ENCODE peak calls at places on chromosome 15, in six cellular contexts. One of them, this sample, is unnamed.

GRCh38 chr15:49844390-49844789 is 223.5 kb downstream of the DTWD1 start:
- DNase-seq in HCT116: no peak
- DNase-seq in ascending aorta: no peak
- DNase-seq in heart right ventricle: no peak
- DNase-seq in upper lobe of right lung: no peak
- DNase-seq in Peyer's patch: peak
- DNase-seq in this sample: no peak

GRCh38 chr15:27768731-27769510 is 330.2 kb downstream of the OCA2 start:
- DNase-seq in HCT116: no peak
- DNase-seq in ascending aorta: no peak
- DNase-seq in heart right ventricle: no peak
- DNase-seq in upper lobe of right lung: no peak
- DNase-seq in Peyer's patch: no peak
- DNase-seq in this sample: no peak

GRCh38 chr15:29924750-29925149 is 102.5 kb upstream of the TJP1 start:
- DNase-seq in HCT116: no peak
- DNase-seq in ascending aorta: peak
- DNase-seq in heart right ventricle: peak
- DNase-seq in upper lobe of right lung: no peak
- DNase-seq in Peyer's patch: peak
- DNase-seq in this sample: peak

GRCh38 chr15:75620776-75621536 is 4.6 kb downstream of the SNUPN start:
- DNase-seq in HCT116: no peak
- DNase-seq in ascending aorta: peak
- DNase-seq in heart right ventricle: peak
- DNase-seq in upper lobe of right lung: peak
- DNase-seq in Peyer's patch: peak
- DNase-seq in this sample: peak

GRCh38 chr15:69200773-69201745 is 40.6 kb downstream of the GLCE start:
- DNase-seq in HCT116: peak
- DNase-seq in ascending aorta: no peak
- DNase-seq in heart right ventricle: no peak
- DNase-seq in upper lobe of right lung: no peak
- DNase-seq in Peyer's patch: peak
- DNase-seq in this sample: no peak

GRCh38 chr15:62624541-62625399 is 417.8 kb upstream of the TPM1 start:
- DNase-seq in HCT116: no peak
- DNase-seq in ascending aorta: no peak
- DNase-seq in heart right ventricle: peak
- DNase-seq in upper lobe of right lung: no peak
- DNase-seq in Peyer's patch: no peak
- DNase-seq in this sample: no peak

GRCh38 chr15:57911247-57911646 is 154.3 kb downstream of the ALDH1A2 start:
- DNase-seq in HCT116: no peak
- DNase-seq in ascending aorta: no peak
- DNase-seq in heart right ventricle: peak
- DNase-seq in upper lobe of right lung: no peak
- DNase-seq in Peyer's patch: no peak
- DNase-seq in this sample: no peak

GRCh38 chr15:36392666-36393266 is 186.7 kb upstream of the CDIN1 start:
- DNase-seq in HCT116: no peak
- DNase-seq in ascending aorta: no peak
- DNase-seq in heart right ventricle: no peak
- DNase-seq in upper lobe of right lung: no peak
- DNase-seq in Peyer's patch: no peak
- DNase-seq in this sample: peak

GRCh38 chr15:87877114-87877810 is 379.3 kb downstream of the NTRK3 start:
- DNase-seq in HCT116: no peak
- DNase-seq in ascending aorta: no peak
- DNase-seq in heart right ventricle: peak
- DNase-seq in upper lobe of right lung: no peak
- DNase-seq in Peyer's patch: no peak
- DNase-seq in this sample: no peak

GRCh38 chr15:87672309-87672897 is 584.1 kb downstream of the NTRK3 start:
- DNase-seq in HCT116: no peak
- DNase-seq in ascending aorta: no peak
- DNase-seq in heart right ventricle: peak
- DNase-seq in upper lobe of right lung: no peak
- DNase-seq in Peyer's patch: peak
- DNase-seq in this sample: peak

GRCh38 chr15:84588053-84588874 is 12.5 kb upstream of the ZSCAN2 start:
- DNase-seq in HCT116: peak
- DNase-seq in ascending aorta: peak
- DNase-seq in heart right ventricle: peak
- DNase-seq in upper lobe of right lung: peak
- DNase-seq in Peyer's patch: peak
- DNase-seq in this sample: peak

GRCh38 chr15:36414670-36415069 is 164.8 kb upstream of the CDIN1 start:
- DNase-seq in HCT116: no peak
- DNase-seq in ascending aorta: no peak
- DNase-seq in heart right ventricle: no peak
- DNase-seq in upper lobe of right lung: no peak
- DNase-seq in Peyer's patch: no peak
- DNase-seq in this sample: no peak

GRCh38 chr15:90762109-90762508 is 45.0 kb downstream of the BLM start:
- DNase-seq in HCT116: no peak
- DNase-seq in ascending aorta: peak
- DNase-seq in heart right ventricle: peak
- DNase-seq in upper lobe of right lung: peak
- DNase-seq in Peyer's patch: peak
- DNase-seq in this sample: no peak

GRCh38 chr15:50744601-50745000 is 20.9 kb downstream of the SPPL2A start:
- DNase-seq in HCT116: no peak
- DNase-seq in ascending aorta: no peak
- DNase-seq in heart right ventricle: no peak
- DNase-seq in upper lobe of right lung: no peak
- DNase-seq in Peyer's patch: no peak
- DNase-seq in this sample: no peak

GRCh38 chr15:40282870-40283614 is at the start of gene ANKRD63:
- DNase-seq in HCT116: no peak
- DNase-seq in ascending aorta: no peak
- DNase-seq in heart right ventricle: no peak
- DNase-seq in upper lobe of right lung: no peak
- DNase-seq in Peyer's patch: no peak
- DNase-seq in this sample: no peak

GRCh38 chr15:38061856-38062649 is 127.6 kb downstream of the TMCO5A start:
- DNase-seq in HCT116: no peak
- DNase-seq in ascending aorta: no peak
- DNase-seq in heart right ventricle: no peak
- DNase-seq in upper lobe of right lung: no peak
- DNase-seq in Peyer's patch: no peak
- DNase-seq in this sample: no peak

GRCh38 chr15:69535101-69535638 is 82.6 kb downstream of the RPLP1 start:
- DNase-seq in HCT116: no peak
- DNase-seq in ascending aorta: no peak
- DNase-seq in heart right ventricle: no peak
- DNase-seq in upper lobe of right lung: no peak
- DNase-seq in Peyer's patch: no peak
- DNase-seq in this sample: no peak

GRCh38 chr15:55247766-55248427 is 41.7 kb downstream of the RAB27A start:
- DNase-seq in HCT116: no peak
- DNase-seq in ascending aorta: no peak
- DNase-seq in heart right ventricle: no peak
- DNase-seq in upper lobe of right lung: peak
- DNase-seq in Peyer's patch: no peak
- DNase-seq in this sample: no peak

GRCh38 chr15:55247276-55247675 is 42.3 kb downstream of the RAB27A start:
- DNase-seq in HCT116: no peak
- DNase-seq in ascending aorta: no peak
- DNase-seq in heart right ventricle: no peak
- DNase-seq in upper lobe of right lung: no peak
- DNase-seq in Peyer's patch: no peak
- DNase-seq in this sample: no peak

GRCh38 chr15:55248895-55249294 is 40.7 kb downstream of the RAB27A start:
- DNase-seq in HCT116: no peak
- DNase-seq in ascending aorta: no peak
- DNase-seq in heart right ventricle: no peak
- DNase-seq in upper lobe of right lung: no peak
- DNase-seq in Peyer's patch: no peak
- DNase-seq in this sample: no peak

GRCh38 chr15:55245058-55245457 is 44.6 kb downstream of the RAB27A start:
- DNase-seq in HCT116: no peak
- DNase-seq in ascending aorta: no peak
- DNase-seq in heart right ventricle: no peak
- DNase-seq in upper lobe of right lung: no peak
- DNase-seq in Peyer's patch: no peak
- DNase-seq in this sample: no peak

DNA sequence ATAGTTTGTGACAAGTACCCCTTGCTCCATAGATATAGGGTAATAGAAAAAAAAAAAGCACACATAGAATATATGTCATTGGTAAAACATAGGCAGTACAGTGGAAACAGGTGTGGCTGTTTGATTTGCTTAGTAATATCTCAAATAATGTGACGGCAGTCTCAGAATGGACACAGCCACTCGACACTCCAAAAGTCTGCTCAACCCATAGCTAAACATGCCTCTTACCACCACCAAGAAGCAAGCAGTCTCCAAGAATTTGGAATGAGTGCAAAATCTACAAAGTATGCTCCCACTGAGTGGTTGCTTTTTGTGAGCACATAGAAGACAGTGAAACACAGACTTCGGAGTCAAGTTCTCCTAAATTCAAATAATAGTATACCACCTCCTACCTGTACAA is 43.0 kb downstream of the RAB27A start:
- DNase-seq in HCT116: no peak
- DNase-seq in ascending aorta: no peak
- DNase-seq in heart right ventricle: no peak
- DNase-seq in upper lobe of right lung: no peak
- DNase-seq in Peyer's patch: no peak
- DNase-seq in this sample: no peak
- H3K27ac ChIP-seq in HCT116: no peak
- H3K27ac ChIP-seq in ascending aorta: no peak
- H3K27ac ChIP-seq in heart right ventricle: no peak
- H3K27ac ChIP-seq in upper lobe of right lung: no peak
- H3K27ac ChIP-seq in Peyer's patch: no peak
- H3K27ac ChIP-seq in this sample: no peak

DNA sequence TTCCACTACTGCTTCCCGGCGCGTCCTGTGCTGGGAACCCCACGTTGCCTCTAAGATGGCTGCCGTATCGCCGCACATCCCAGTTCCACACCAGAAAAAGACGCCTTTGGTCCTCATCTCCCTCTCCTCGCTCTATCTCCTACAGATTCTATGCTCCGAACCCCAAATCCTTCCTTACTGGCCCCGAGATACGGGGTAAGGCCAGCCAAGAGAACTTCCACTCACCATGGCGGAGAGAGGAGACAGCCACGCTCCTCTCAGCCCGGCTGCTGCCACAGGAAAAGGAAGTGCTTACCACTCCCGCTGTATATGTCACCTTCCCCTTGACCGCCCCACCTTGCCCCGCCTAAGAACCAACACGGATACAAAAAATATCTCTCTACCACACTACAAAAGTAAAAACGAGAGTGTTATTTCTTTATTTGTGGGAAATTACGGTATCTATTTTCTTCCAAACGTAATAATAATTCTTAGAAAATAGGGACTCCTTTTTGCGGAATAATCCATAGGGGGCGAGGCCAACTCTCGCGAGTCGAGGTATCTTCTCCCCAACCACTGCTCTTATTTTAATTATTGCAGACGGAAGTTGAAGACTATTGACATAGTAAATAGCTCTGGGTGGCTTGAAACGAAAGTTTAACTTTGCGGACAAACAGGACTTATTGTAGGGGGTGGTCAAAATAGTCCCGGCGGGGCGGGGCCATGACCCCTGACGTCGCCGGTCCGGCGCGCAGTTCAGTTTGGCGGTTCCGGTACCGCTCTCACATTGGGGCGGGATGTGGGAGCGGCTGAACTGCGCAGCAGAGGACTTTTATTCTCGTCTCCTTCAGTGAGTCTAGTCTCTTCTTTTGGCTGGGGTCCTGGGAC is at the start of the genes RPL4 and ZWILCH:
- DNase-seq in HCT116: peak
- DNase-seq in ascending aorta: peak
- DNase-seq in heart right ventricle: peak
- DNase-seq in upper lobe of right lung: peak
- DNase-seq in Peyer's patch: peak
- DNase-seq in this sample: peak
- TF ChIP-seq CTCF in HCT116: no peak
- TF ChIP-seq CTCF in ascending aorta: no peak
- TF ChIP-seq CTCF in heart right ventricle: no peak
- TF ChIP-seq CTCF in upper lobe of right lung: no peak
- TF ChIP-seq CTCF in Peyer's patch: peak
- TF ChIP-seq CTCF in this sample: no peak

GRCh38 chr15:78130466-78131294 is 565 bp downstream of the CIB2 start:
- DNase-seq in HCT116: no peak
- DNase-seq in ascending aorta: peak
- DNase-seq in heart right ventricle: no peak
- DNase-seq in upper lobe of right lung: peak
- DNase-seq in Peyer's patch: peak
- DNase-seq in this sample: no peak
- H3K27ac ChIP-seq in HCT116: peak
- H3K27ac ChIP-seq in ascending aorta: peak
- H3K27ac ChIP-seq in heart right ventricle: peak
- H3K27ac ChIP-seq in upper lobe of right lung: no peak
- H3K27ac ChIP-seq in Peyer's patch: peak
- H3K27ac ChIP-seq in this sample: peak

GRCh38 chr15:56467626-56468025 is 2.7 kb upstream of the MNS1 start:
- DNase-seq in HCT116: no peak
- DNase-seq in ascending aorta: no peak
- DNase-seq in heart right ventricle: no peak
- DNase-seq in upper lobe of right lung: no peak
- DNase-seq in Peyer's patch: no peak
- DNase-seq in this sample: no peak

GRCh38 chr15:56460947-56461346 is 4.0 kb downstream of the MNS1 start:
- DNase-seq in HCT116: no peak
- DNase-seq in ascending aorta: no peak
- DNase-seq in heart right ventricle: no peak
- DNase-seq in upper lobe of right lung: no peak
- DNase-seq in Peyer's patch: no peak
- DNase-seq in this sample: no peak

GRCh38 chr15:56469484-56469883 is 4.5 kb upstream of the MNS1 start:
- DNase-seq in HCT116: no peak
- DNase-seq in ascending aorta: no peak
- DNase-seq in heart right ventricle: no peak
- DNase-seq in upper lobe of right lung: no peak
- DNase-seq in Peyer's patch: peak
- DNase-seq in this sample: no peak

GRCh38 chr15:56468271-56468912 is 3.5 kb upstream of the MNS1 start:
- DNase-seq in HCT116: no peak
- DNase-seq in ascending aorta: no peak
- DNase-seq in heart right ventricle: no peak
- DNase-seq in upper lobe of right lung: no peak
- DNase-seq in Peyer's patch: no peak
- DNase-seq in this sample: no peak

DNA sequence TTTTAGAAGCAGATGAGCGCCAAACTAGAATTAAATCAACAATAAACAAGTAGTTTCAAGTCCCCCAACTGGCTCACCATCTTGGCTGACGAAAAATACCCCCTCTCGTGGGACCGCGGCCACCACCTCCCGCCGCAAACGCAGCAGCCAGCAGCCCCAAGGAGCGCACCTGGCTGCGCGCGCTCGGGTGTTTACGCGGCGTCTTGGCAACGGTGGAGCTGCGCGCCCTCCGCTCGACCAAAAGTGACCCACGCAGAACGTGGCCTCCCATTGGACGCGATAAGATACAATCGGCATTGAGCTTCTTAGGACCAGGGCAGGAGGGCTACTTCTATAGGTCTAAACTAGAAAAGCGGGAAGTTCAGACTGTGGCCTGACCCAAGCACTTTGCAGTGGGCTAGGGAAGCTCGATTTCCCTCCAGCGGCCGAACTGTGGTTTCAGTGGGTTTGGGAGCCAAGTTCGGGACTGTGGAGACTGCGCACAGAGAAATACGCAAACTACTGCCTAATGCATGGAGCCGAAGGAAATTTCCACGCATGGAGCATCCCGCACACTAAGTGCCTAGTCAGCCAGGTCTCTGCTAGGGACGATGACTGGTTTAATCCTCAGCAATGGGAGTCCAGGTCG is at the start of gene MNS1:
- DNase-seq in HCT116: peak
- DNase-seq in ascending aorta: peak
- DNase-seq in heart right ventricle: peak
- DNase-seq in upper lobe of right lung: peak
- DNase-seq in Peyer's patch: peak
- DNase-seq in this sample: peak
- TF ChIP-seq CTCF in HCT116: no peak
- TF ChIP-seq CTCF in ascending aorta: no peak
- TF ChIP-seq CTCF in heart right ventricle: no peak
- TF ChIP-seq CTCF in upper lobe of right lung: no peak
- TF ChIP-seq CTCF in Peyer's patch: no peak
- TF ChIP-seq CTCF in this sample: no peak

This sample was measured in RWPE1.